ENCODE peak calls at places on chromosomes 11 and 22, in six cellular contexts. C, P, F, T, G and D are unnamed samples.

GRCh38 chr11:131079036-131079435 is 162.8 kb upstream of the SNX19 start:
- DNase-seq in C (no peak), P (no peak), F (no peak), T (no peak), G (no peak), D (peak)

GRCh38 chr11:29963796-29964195 is 53.0 kb downstream of the KCNA4 start:
- DNase-seq in C (no peak), P (no peak), F (no peak), T (no peak), G (no peak), D (no peak)

GRCh38 chr11:8090756-8091155 is 9.7 kb downstream of the TUB start:
- DNase-seq in C (peak), P (peak), F (no peak), T (peak), G (no peak), D (no peak)

GRCh38 chr11:102661040-102661439 is 35.9 kb upstream of the MMP20 start:
- DNase-seq in C (no peak), P (no peak), F (no peak), T (no peak), G (no peak), D (no peak)

GRCh38 chr11:119153049-119153818 is 4.4 kb downstream of the ABCG4 start:
- DNase-seq in C (no peak), P (no peak), F (no peak), T (no peak), G (no peak), D (no peak)

GRCh38 chr11:129639300-129639699 is 176.3 kb upstream of the TMEM45B start:
- DNase-seq in C (no peak), P (peak), F (no peak), T (no peak), G (no peak), D (peak)

GRCh38 chr22:22032099-22032905 is 49.7 kb upstream of the TOP3B start:
- DNase-seq in C (no peak), P (no peak), F (no peak), T (no peak), G (no peak), D (no peak)

GRCh38 chr11:121553806-121554205 is 101.0 kb upstream of the SORL1-AS1 start:
- DNase-seq in C (no peak), P (peak), F (peak), T (no peak), G (no peak), D (no peak)

GRCh38 chr22:42229455-42230149 is 40.9 kb downstream of the TCF20 start:
- DNase-seq in C (no peak), P (no peak), F (no peak), T (no peak), G (no peak), D (no peak)

GRCh38 chr11:61840371-61840770 is 12.3 kb downstream of the FADS2 start:
- DNase-seq in C (no peak), P (no peak), F (no peak), T (no peak), G (no peak), D (no peak)

GRCh38 chr11:96319901-96320656 is 22.9 kb downstream of the MAML2 start:
- DNase-seq in C (no peak), P (no peak), F (no peak), T (no peak), G (no peak), D (no peak)

GRCh38 chr11:30730011-30730410 is 143.9 kb upstream of the MPPED2 start:
- DNase-seq in C (no peak), P (no peak), F (no peak), T (no peak), G (no peak), D (no peak)

GRCh38 chr11:102007567-102008437 is 39.4 kb upstream of the CFAP300 start:
- DNase-seq in C (peak), P (peak), F (no peak), T (no peak), G (no peak), D (peak)

GRCh38 chr11:62983536-62984199 is 1.1 kb downstream of the SLC22A6 start:
- DNase-seq in C (no peak), P (no peak), F (no peak), T (no peak), G (no peak), D (no peak)

GRCh38 chr11:126799974-126800373 is 200.6 kb downstream of the KIRREL3 start:
- DNase-seq in C (no peak), P (no peak), F (no peak), T (no peak), G (no peak), D (peak)

GRCh38 chr22:36923458-36923784 is 10.0 kb downstream of the CSF2RB start:
- DNase-seq in C (no peak), P (no peak), F (no peak), T (no peak), G (no peak), D (no peak)

GRCh38 chr22:32810241-32811133 is 9.0 kb downstream of the TIMP3 start:
- DNase-seq in C (no peak), P (no peak), F (no peak), T (no peak), G (no peak), D (no peak)

DNA sequence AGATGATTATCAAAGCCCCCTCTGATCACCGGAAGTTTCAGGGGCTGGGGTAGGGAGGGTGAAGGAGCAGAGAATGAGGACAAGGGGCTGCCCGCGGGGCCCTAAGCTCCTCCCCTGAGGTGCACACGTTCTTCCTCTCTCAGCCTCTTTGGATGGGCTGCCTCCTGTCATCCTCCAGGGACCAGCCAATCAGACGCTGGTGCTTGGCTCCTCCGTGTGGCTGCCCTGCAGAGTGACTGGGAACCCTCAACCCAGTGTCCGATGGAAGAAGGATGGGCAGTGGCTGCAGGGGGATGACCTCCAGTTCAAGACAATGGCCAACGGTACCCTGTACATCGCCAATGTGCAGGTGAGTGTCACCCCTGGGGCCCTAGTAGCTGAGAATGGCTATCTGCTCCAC is 7.5 kb downstream of the ROBO3 start:
- DNase-seq in C (no peak), P (no peak), F (peak), T (no peak), G (no peak), D (no peak)
- TF ChIP-seq CTCF in C (no peak), P (no peak), F (no peak), T (no peak), G (no peak), D (no peak)

GRCh38 chr11:34659096-34659733 is 38.3 kb downstream of the EHF start:
- DNase-seq in C (no peak), P (no peak), F (no peak), T (no peak), G (no peak), D (no peak)
- TF ChIP-seq CTCF in C (no peak), P (no peak), F (no peak), T (no peak), G (no peak), D (no peak)

DNA sequence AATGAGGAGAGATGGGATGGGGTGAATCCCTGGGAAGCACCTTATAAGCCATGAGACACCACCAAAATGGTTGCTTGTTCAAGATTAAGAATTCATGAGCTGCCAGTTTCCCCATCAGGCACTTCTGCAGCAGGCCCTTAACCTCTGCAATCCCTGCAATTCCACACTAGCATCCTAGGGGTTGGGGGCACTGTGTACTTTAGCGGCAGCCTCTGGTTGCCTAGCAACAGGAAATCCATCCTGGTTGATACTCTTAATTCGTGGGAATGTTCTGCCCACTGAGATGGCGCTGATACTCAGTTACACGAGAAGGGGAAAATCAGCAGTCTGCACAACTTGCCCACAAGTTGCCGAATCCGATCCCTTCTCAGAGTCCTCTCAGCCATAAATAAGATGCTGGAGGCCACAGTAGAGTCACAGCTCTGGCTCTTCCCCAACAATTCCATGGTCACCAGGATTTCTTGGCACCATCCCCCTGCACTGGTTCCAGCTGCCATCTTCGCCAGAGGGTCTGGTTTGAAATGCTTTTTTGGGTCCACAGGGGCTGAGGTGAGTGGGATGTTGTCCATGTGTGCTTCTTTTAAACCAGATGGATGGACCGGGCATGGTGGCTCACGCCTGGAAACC is 57.6 kb upstream of the CRYBB3 start:
- DNase-seq in C (no peak), P (no peak), F (no peak), T (no peak), G (no peak), D (no peak)
- TF ChIP-seq CTCF in C (no peak), P (no peak), F (no peak), T (no peak), G (no peak), D (no peak)

GRCh38 chr11:134578807-134579708 is 167.0 kb upstream of the B3GAT1 start:
- DNase-seq in C (no peak), P (peak), F (peak), T (no peak), G (no peak), D (no peak)
- TF ChIP-seq CTCF in C (no peak), P (no peak), F (no peak), T (peak), G (no peak), D (no peak)

DNA sequence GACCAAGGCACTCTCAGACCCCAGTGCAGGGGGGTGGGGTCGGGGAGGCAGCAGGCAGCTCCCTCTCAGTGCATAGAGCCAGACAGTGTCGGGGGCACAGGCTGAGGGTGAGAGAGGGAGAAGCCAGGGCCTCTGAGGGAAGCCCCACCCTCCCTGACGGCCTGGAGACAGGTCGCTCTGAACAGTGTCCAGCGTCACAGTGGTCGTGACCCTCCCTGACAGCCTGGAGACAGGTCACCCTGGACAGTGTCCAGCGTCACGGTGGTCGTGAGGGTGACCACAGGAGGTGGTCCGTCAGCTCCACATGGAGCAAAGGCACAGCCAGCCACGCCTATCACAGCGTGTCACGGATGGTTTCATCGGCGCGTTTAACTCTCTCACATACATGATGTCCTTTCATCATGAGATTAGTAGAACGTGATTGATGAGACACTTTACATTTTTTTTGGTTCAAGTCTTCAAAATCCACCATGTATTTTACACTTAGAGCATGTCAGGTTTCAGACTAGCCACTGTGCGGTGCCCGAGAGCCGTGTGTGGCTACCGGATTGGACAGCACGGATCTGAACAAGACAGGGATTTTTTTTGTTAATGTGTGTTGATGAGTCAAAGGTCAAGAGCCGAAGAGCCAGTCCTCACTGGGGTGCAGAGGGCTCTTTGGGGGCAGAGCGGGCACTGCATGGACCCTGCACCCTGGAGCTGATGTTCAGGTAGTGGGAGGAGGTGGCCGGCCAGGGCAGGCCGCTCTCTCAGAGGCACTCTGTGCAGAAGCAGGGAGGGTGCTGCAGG is 23.9 kb upstream of the PANX2 start:
- DNase-seq in C (no peak), P (peak), F (peak), T (no peak), G (no peak), D (peak)
- TF ChIP-seq CTCF in C (no peak), P (peak), F (peak), T (peak), G (no peak), D (peak)

DNA sequence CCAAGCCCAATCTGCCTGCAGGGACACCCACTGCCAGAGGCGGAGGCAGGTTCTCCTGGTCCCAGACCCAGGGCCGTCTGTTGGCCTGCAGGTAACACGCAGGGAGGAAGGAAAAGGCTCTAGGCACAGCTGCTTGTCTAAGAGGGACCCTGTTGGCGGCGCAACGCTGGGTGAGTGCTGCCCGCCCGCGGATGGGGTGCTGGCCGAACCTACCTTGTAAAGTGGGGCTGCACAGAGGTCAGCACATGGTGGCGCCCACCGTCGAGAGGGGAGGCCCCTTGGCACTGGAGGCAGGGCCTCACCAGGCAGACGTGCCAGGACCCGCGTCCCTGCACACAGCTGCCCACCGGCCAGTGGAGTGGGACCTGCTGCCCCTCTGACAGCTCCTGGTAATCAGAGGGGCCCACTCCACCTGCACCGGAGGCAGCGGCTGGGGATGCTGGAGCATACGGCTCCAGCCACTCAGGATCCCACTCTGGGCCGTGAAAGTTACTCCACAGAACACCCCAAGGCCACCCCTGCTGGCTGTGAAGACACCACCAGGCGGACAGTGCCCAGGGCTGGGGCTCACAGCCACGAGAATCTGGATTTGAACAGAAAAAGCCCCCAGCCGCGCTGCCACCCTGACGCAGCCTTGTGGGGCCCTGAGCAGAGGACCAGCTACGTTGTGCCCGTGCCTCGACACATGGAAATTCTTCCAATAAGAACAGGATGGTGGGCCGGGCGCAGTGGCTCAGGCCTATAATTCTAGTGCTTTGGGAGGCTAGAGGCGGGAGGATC is 24.0 kb downstream of the TBX1 start:
- DNase-seq in C (no peak), P (no peak), F (peak), T (no peak), G (no peak), D (no peak)
- TF ChIP-seq CTCF in C (no peak), P (no peak), F (no peak), T (no peak), G (no peak), D (no peak)

GRCh38 chr11:65743928-65744698 is 23.5 kb upstream of the RNASEH2C start:
- DNase-seq in C (peak), P (peak), F (peak), T (peak), G (no peak), D (no peak)
- TF ChIP-seq CTCF in C (no peak), P (peak), F (no peak), T (peak), G (no peak), D (peak)

GRCh38 chr11:71117311-71117710 is 135.1 kb downstream of the SHANK2 start:
- DNase-seq in C (no peak), P (no peak), F (no peak), T (no peak), G (no peak), D (no peak)
- TF ChIP-seq CTCF in C (no peak), P (no peak), F (no peak), T (no peak), G (no peak), D (no peak)

GRCh38 chr11:97611345-97611744 is 1221.5 kb downstream of the JRKL start:
- DNase-seq in C (no peak), P (no peak), F (no peak), T (no peak), G (no peak), D (no peak)

GRCh38 chr11:97610854-97611253 is 1221.0 kb downstream of the JRKL start:
- DNase-seq in C (no peak), P (no peak), F (no peak), T (no peak), G (no peak), D (no peak)

GRCh38 chr11:97614571-97614970 is 1224.8 kb downstream of the JRKL start:
- DNase-seq in C (no peak), P (no peak), F (no peak), T (no peak), G (no peak), D (peak)

GRCh38 chr11:97607301-97608000 is 1217.6 kb downstream of the JRKL start:
- DNase-seq in C (no peak), P (no peak), F (no peak), T (no peak), G (no peak), D (no peak)

GRCh38 chr11:97610000-97610399 is 1220.2 kb downstream of the JRKL start:
- DNase-seq in C (peak), P (no peak), F (no peak), T (no peak), G (no peak), D (peak)
- TF ChIP-seq CTCF in C (peak), P (no peak), F (no peak), T (peak), G (no peak), D (peak)